ENCODE peak calls at places on chromosomes 3 and 15, in eight cellular contexts. L is activated CD4-positive, alpha-beta T cell treated with anti-CD3 and anti-CD28 coated beads for 48 hours; Z is NCI-H2081; H is AG08396; Q is T follicular helper cell; P is AG20443; F is GOT3; W is NCI-H1105 treated with DMSO at 0.1 percent for 48 hours. C is an unnamed sample.

GRCh38 chr3:169744332-169745054 is 20.4 kb downstream of the TERC start:
- DNase-seq in Z (peak), Q (no peak), H (no peak), L (no peak), F (no peak), P (no peak), W (peak), C (peak)

GRCh38 chr3:113560845-113561623 is 28.7 kb downstream of the SIDT1 start:
- DNase-seq in Z (peak), W (no peak), Q (no peak), P (no peak), L (no peak), H (no peak), F (no peak), C (peak)

GRCh38 chr15:25175033-25175788 is 220.4 kb downstream of the SNRPN start:
- DNase-seq in F (no peak), W (no peak), Q (no peak), P (no peak), Z (no peak), L (no peak), H (no peak), C (no peak)

GRCh38 chr3:28053759-28054158 is 187.7 kb upstream of the CMC1 start:
- DNase-seq in W (no peak), Z (no peak), F (no peak), P (peak), H (peak), Q (no peak), L (peak), C (peak)

GRCh38 chr3:13880811-13881156 is 913 bp upstream of the WNT7A start:
- DNase-seq in P (no peak), F (no peak), W (peak), L (no peak), Z (no peak), H (no peak), Q (no peak), C (no peak)

GRCh38 chr3:101171797-101172196 is 148.6 kb downstream of the IMPG2 start:
- DNase-seq in Q (no peak), F (no peak), Z (no peak), H (no peak), L (peak), W (no peak), P (no peak), C (no peak)

GRCh38 chr3:48034000-48034516 is 17.8 kb upstream of the MAP4 start:
- DNase-seq in L (no peak), H (peak), Z (no peak), P (peak), W (no peak), F (no peak), Q (no peak), C (peak)

GRCh38 chr3:146277953-146278631 is 27.2 kb upstream of the PLSCR4 start:
- DNase-seq in W (no peak), H (peak), P (peak), Q (no peak), L (no peak), Z (no peak), F (no peak), C (peak)

GRCh38 chr3:9679476-9680097 is 24.0 kb upstream of the CPNE9 start:
- DNase-seq in Q (no peak), L (no peak), Z (no peak), P (no peak), W (no peak), H (no peak), F (no peak), C (no peak)

GRCh38 chr3:3127432-3128010 is 781 bp downstream of the TRNT1 start:
- DNase-seq in Z (no peak), L (peak), Q (peak), P (peak), F (no peak), W (no peak), H (peak), C (no peak)

GRCh38 chr15:50065264-50065663 is 53.8 kb downstream of the ATP8B4 start:
- DNase-seq in Q (no peak), W (no peak), Z (no peak), F (no peak), P (no peak), L (no peak), H (no peak), C (no peak)

GRCh38 chr3:77038928-77039605 is 832 bp upstream of the ROBO2 start:
- DNase-seq in Q (no peak), Z (peak), F (no peak), H (peak), P (peak), L (no peak), W (peak), C (peak)

GRCh38 chr3:57787867-57788623 is 31.9 kb downstream of the SLMAP start:
- DNase-seq in F (no peak), P (no peak), Q (no peak), H (no peak), W (no peak), Z (no peak), L (no peak), C (peak)

GRCh38 chr15:77098572-77098971 is 27.7 kb upstream of the TSPAN3 start:
- DNase-seq in W (no peak), Z (no peak), P (no peak), Q (no peak), F (no peak), H (no peak), L (no peak), C (no peak)

GRCh38 chr15:68578175-68578959 is 426 bp upstream of the CORO2B start:
- DNase-seq in H (peak), P (peak), Z (peak), L (peak), F (peak), Q (no peak), W (no peak), C (peak)

C was measured in fibroblast of lung.